ENCODE peak calls at places on chromosomes 12 and 14, in ten cellular contexts. One of them, this sample, is unnamed.

GRCh38 chr12:31728289-31728916 is 418 bp downstream of the AMN1 start:
- DNase-seq in ascending aorta: no peak
- DNase-seq in A549: peak
- DNase-seq in GM23248: peak
- DNase-seq in fibroblast of pulmonary artery: no peak
- DNase-seq in skeletal muscle cell: no peak
- DNase-seq in AG04450: no peak
- DNase-seq in mammary epithelial cell: no peak
- DNase-seq in fibroblast of mammary gland: peak
- DNase-seq in BE2C: no peak
- DNase-seq in this sample: no peak

GRCh38 chr12:127570793-127571360 is 696.1 kb upstream of the TMEM132C start:
- DNase-seq in GM23248: peak
- DNase-seq in skeletal muscle cell: no peak
- DNase-seq in ascending aorta: no peak
- DNase-seq in fibroblast of pulmonary artery: no peak
- DNase-seq in BE2C: no peak
- DNase-seq in AG04450: no peak
- DNase-seq in A549: no peak
- DNase-seq in fibroblast of mammary gland: peak
- DNase-seq in mammary epithelial cell: no peak
- DNase-seq in this sample: no peak

GRCh38 chr14:38089123-38089522 is 118.6 kb upstream of the SSTR1 start:
- DNase-seq in BE2C: no peak
- DNase-seq in A549: no peak
- DNase-seq in fibroblast of mammary gland: no peak
- DNase-seq in fibroblast of pulmonary artery: no peak
- DNase-seq in skeletal muscle cell: no peak
- DNase-seq in ascending aorta: no peak
- DNase-seq in mammary epithelial cell: no peak
- DNase-seq in AG04450: no peak
- DNase-seq in GM23248: peak
- DNase-seq in this sample: no peak

GRCh38 chr12:19121449-19122018 is 8.0 kb upstream of the PLEKHA5 start:
- DNase-seq in AG04450: no peak
- DNase-seq in skeletal muscle cell: no peak
- DNase-seq in BE2C: no peak
- DNase-seq in mammary epithelial cell: no peak
- DNase-seq in fibroblast of mammary gland: peak
- DNase-seq in fibroblast of pulmonary artery: no peak
- DNase-seq in A549: no peak
- DNase-seq in GM23248: no peak
- DNase-seq in ascending aorta: no peak
- DNase-seq in this sample: no peak

GRCh38 chr14:102726191-102726949 is 50.9 kb upstream of the TRAF3 start:
- DNase-seq in ascending aorta: no peak
- DNase-seq in BE2C: no peak
- DNase-seq in mammary epithelial cell: no peak
- DNase-seq in GM23248: no peak
- DNase-seq in AG04450: no peak
- DNase-seq in fibroblast of pulmonary artery: no peak
- DNase-seq in fibroblast of mammary gland: no peak
- DNase-seq in A549: no peak
- DNase-seq in skeletal muscle cell: no peak
- DNase-seq in this sample: no peak

GRCh38 chr14:67241416-67242362 is at the start of gene PALS1:
- DNase-seq in skeletal muscle cell: peak
- DNase-seq in AG04450: peak
- DNase-seq in ascending aorta: peak
- DNase-seq in BE2C: no peak
- DNase-seq in mammary epithelial cell: peak
- DNase-seq in fibroblast of pulmonary artery: peak
- DNase-seq in A549: peak
- DNase-seq in fibroblast of mammary gland: peak
- DNase-seq in GM23248: peak
- DNase-seq in this sample: peak

GRCh38 chr14:64196668-64197411 is 97.3 kb downstream of the ESR2 start:
- DNase-seq in mammary epithelial cell: no peak
- DNase-seq in AG04450: peak
- DNase-seq in ascending aorta: no peak
- DNase-seq in A549: no peak
- DNase-seq in skeletal muscle cell: no peak
- DNase-seq in GM23248: peak
- DNase-seq in fibroblast of pulmonary artery: peak
- DNase-seq in BE2C: peak
- DNase-seq in fibroblast of mammary gland: peak
- DNase-seq in this sample: peak

GRCh38 chr12:26808766-26809460 is 24.1 kb downstream of the ITPR2 start:
- DNase-seq in GM23248: no peak
- DNase-seq in fibroblast of pulmonary artery: no peak
- DNase-seq in BE2C: no peak
- DNase-seq in AG04450: no peak
- DNase-seq in fibroblast of mammary gland: no peak
- DNase-seq in ascending aorta: no peak
- DNase-seq in mammary epithelial cell: no peak
- DNase-seq in skeletal muscle cell: no peak
- DNase-seq in A549: no peak
- DNase-seq in this sample: no peak

GRCh38 chr12:52335598-52336262 is 14.5 kb upstream of the KRT83 start:
- DNase-seq in BE2C: peak
- DNase-seq in AG04450: no peak
- DNase-seq in GM23248: no peak
- DNase-seq in fibroblast of mammary gland: no peak
- DNase-seq in A549: no peak
- DNase-seq in skeletal muscle cell: no peak
- DNase-seq in mammary epithelial cell: no peak
- DNase-seq in ascending aorta: no peak
- DNase-seq in fibroblast of pulmonary artery: no peak
- DNase-seq in this sample: no peak

GRCh38 chr14:104878582-104878981 is 13.5 kb downstream of the CEP170B start:
- DNase-seq in fibroblast of pulmonary artery: no peak
- DNase-seq in fibroblast of mammary gland: no peak
- DNase-seq in BE2C: peak
- DNase-seq in GM23248: no peak
- DNase-seq in AG04450: no peak
- DNase-seq in A549: no peak
- DNase-seq in ascending aorta: no peak
- DNase-seq in skeletal muscle cell: no peak
- DNase-seq in mammary epithelial cell: no peak
- DNase-seq in this sample: no peak

GRCh38 chr12:91349451-91349850 is 166.8 kb upstream of the DCN start:
- DNase-seq in A549: no peak
- DNase-seq in fibroblast of mammary gland: peak
- DNase-seq in fibroblast of pulmonary artery: peak
- DNase-seq in skeletal muscle cell: no peak
- DNase-seq in BE2C: no peak
- DNase-seq in GM23248: peak
- DNase-seq in ascending aorta: no peak
- DNase-seq in mammary epithelial cell: no peak
- DNase-seq in AG04450: no peak
- DNase-seq in this sample: no peak

GRCh38 chr12:6891637-6892036 is 13.0 kb upstream of the LRRC23 start:
- DNase-seq in GM23248: no peak
- DNase-seq in fibroblast of mammary gland: no peak
- DNase-seq in mammary epithelial cell: no peak
- DNase-seq in AG04450: no peak
- DNase-seq in skeletal muscle cell: no peak
- DNase-seq in BE2C: no peak
- DNase-seq in A549: no peak
- DNase-seq in fibroblast of pulmonary artery: no peak
- DNase-seq in ascending aorta: no peak
- DNase-seq in this sample: no peak

GRCh38 chr14:49865431-49865859 is 12.9 kb upstream of the NEMF start:
- DNase-seq in A549: peak
- DNase-seq in AG04450: no peak
- DNase-seq in BE2C: peak
- DNase-seq in fibroblast of mammary gland: peak
- DNase-seq in GM23248: peak
- DNase-seq in ascending aorta: peak
- DNase-seq in fibroblast of pulmonary artery: peak
- DNase-seq in mammary epithelial cell: peak
- DNase-seq in skeletal muscle cell: no peak
- DNase-seq in this sample: peak

GRCh38 chr12:120599672-120600537 is 18.7 kb upstream of the POP5 start:
- DNase-seq in mammary epithelial cell: no peak
- DNase-seq in BE2C: no peak
- DNase-seq in fibroblast of mammary gland: no peak
- DNase-seq in GM23248: no peak
- DNase-seq in A549: no peak
- DNase-seq in fibroblast of pulmonary artery: no peak
- DNase-seq in AG04450: no peak
- DNase-seq in ascending aorta: no peak
- DNase-seq in skeletal muscle cell: no peak
- DNase-seq in this sample: no peak

GRCh38 chr12:121453022-121453360 is 53.1 kb downstream of the RNF34 start:
- DNase-seq in fibroblast of pulmonary artery: no peak
- DNase-seq in fibroblast of mammary gland: no peak
- DNase-seq in mammary epithelial cell: no peak
- DNase-seq in GM23248: no peak
- DNase-seq in BE2C: no peak
- DNase-seq in ascending aorta: no peak
- DNase-seq in A549: no peak
- DNase-seq in skeletal muscle cell: no peak
- DNase-seq in AG04450: no peak
- DNase-seq in this sample: no peak

GRCh38 chr14:35866595-35867279 is 40.6 kb downstream of the BRMS1L start:
- DNase-seq in A549: no peak
- DNase-seq in skeletal muscle cell: no peak
- DNase-seq in GM23248: no peak
- DNase-seq in AG04450: no peak
- DNase-seq in fibroblast of pulmonary artery: no peak
- DNase-seq in ascending aorta: no peak
- DNase-seq in mammary epithelial cell: no peak
- DNase-seq in BE2C: no peak
- DNase-seq in fibroblast of mammary gland: no peak
- DNase-seq in this sample: no peak

GRCh38 chr12:132600048-132601032 is 10.0 kb downstream of the LRCOL1 start:
- DNase-seq in GM23248: peak
- DNase-seq in mammary epithelial cell: peak
- DNase-seq in skeletal muscle cell: peak
- DNase-seq in fibroblast of pulmonary artery: peak
- DNase-seq in A549: peak
- DNase-seq in fibroblast of mammary gland: peak
- DNase-seq in ascending aorta: no peak
- DNase-seq in BE2C: peak
- DNase-seq in AG04450: no peak
- DNase-seq in this sample: peak

GRCh38 chr12:13200841-13201240 is 4.3 kb downstream of the EMP1 start:
- DNase-seq in fibroblast of mammary gland: no peak
- DNase-seq in mammary epithelial cell: no peak
- DNase-seq in ascending aorta: no peak
- DNase-seq in A549: no peak
- DNase-seq in BE2C: no peak
- DNase-seq in fibroblast of pulmonary artery: no peak
- DNase-seq in AG04450: no peak
- DNase-seq in GM23248: peak
- DNase-seq in skeletal muscle cell: no peak
- DNase-seq in this sample: no peak
- H3K4me3 ChIP-seq in fibroblast of mammary gland: peak
- H3K4me3 ChIP-seq in mammary epithelial cell: no peak
- H3K4me3 ChIP-seq in ascending aorta: peak
- H3K4me3 ChIP-seq in A549: no peak
- H3K4me3 ChIP-seq in BE2C: no peak
- H3K4me3 ChIP-seq in fibroblast of pulmonary artery: no peak
- H3K4me3 ChIP-seq in AG04450: no peak
- H3K4me3 ChIP-seq in GM23248: peak
- H3K4me3 ChIP-seq in skeletal muscle cell: peak
- H3K4me3 ChIP-seq in this sample: no peak

GRCh38 chr12:65277994-65278575 is 398 bp upstream of the MSRB3 start:
- DNase-seq in GM23248: no peak
- DNase-seq in AG04450: no peak
- DNase-seq in A549: no peak
- DNase-seq in BE2C: no peak
- DNase-seq in ascending aorta: no peak
- DNase-seq in mammary epithelial cell: no peak
- DNase-seq in fibroblast of pulmonary artery: no peak
- DNase-seq in fibroblast of mammary gland: no peak
- DNase-seq in skeletal muscle cell: no peak
- DNase-seq in this sample: peak
- H3K4me3 ChIP-seq in GM23248: peak
- H3K4me3 ChIP-seq in AG04450: peak
- H3K4me3 ChIP-seq in A549: peak
- H3K4me3 ChIP-seq in BE2C: peak
- H3K4me3 ChIP-seq in ascending aorta: peak
- H3K4me3 ChIP-seq in mammary epithelial cell: peak
- H3K4me3 ChIP-seq in fibroblast of pulmonary artery: peak
- H3K4me3 ChIP-seq in fibroblast of mammary gland: peak
- H3K4me3 ChIP-seq in skeletal muscle cell: peak
- H3K4me3 ChIP-seq in this sample: peak

DNA sequence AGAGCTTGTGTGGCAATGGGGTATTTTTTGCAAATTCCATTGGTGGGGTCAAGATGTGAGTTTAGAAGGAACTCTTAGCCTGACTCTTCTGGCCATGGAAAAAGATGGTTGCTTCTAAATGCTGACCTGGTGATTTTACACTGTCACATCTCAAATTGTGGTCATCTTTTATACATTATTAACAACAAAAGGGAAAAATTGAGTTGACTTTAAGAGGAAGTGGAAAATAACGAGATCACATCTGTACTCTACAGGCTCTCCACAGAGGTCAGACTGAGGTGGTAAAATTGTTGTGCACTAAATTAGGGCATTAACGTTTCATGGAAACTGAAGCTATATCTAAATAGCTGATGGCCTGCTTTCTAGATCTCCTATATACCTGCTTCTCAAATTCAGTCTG is 44.7 kb downstream of the PTPN11 start:
- DNase-seq in fibroblast of pulmonary artery: no peak
- DNase-seq in GM23248: no peak
- DNase-seq in BE2C: no peak
- DNase-seq in ascending aorta: no peak
- DNase-seq in AG04450: no peak
- DNase-seq in A549: no peak
- DNase-seq in fibroblast of mammary gland: no peak
- DNase-seq in mammary epithelial cell: no peak
- DNase-seq in skeletal muscle cell: no peak
- DNase-seq in this sample: no peak
- H3K4me3 ChIP-seq in fibroblast of pulmonary artery: no peak
- H3K4me3 ChIP-seq in GM23248: no peak
- H3K4me3 ChIP-seq in BE2C: no peak
- H3K4me3 ChIP-seq in ascending aorta: no peak
- H3K4me3 ChIP-seq in AG04450: no peak
- H3K4me3 ChIP-seq in A549: no peak
- H3K4me3 ChIP-seq in fibroblast of mammary gland: no peak
- H3K4me3 ChIP-seq in mammary epithelial cell: no peak
- H3K4me3 ChIP-seq in skeletal muscle cell: no peak
- H3K4me3 ChIP-seq in this sample: no peak

DNA sequence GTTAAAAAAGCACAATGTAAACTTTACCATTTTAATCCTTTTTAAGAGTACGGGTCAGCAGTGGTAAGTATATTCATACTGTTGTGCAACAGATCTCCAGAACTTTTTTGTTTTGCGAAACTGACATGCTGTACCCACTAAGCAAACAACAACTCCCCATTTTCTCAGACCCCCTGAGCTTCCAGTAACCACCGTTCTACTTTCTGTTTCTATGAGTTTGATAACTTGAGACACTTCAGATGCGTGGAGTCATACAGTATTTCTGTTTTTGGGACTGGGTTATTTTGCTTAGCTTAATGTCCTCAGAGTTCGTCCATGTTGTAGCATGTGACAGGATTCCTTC is 38.0 kb downstream of the CHST11 start:
- DNase-seq in BE2C: no peak
- DNase-seq in AG04450: no peak
- DNase-seq in A549: no peak
- DNase-seq in ascending aorta: no peak
- DNase-seq in fibroblast of pulmonary artery: peak
- DNase-seq in fibroblast of mammary gland: peak
- DNase-seq in GM23248: peak
- DNase-seq in mammary epithelial cell: no peak
- DNase-seq in skeletal muscle cell: peak
- DNase-seq in this sample: peak
- H3K4me3 ChIP-seq in BE2C: no peak
- H3K4me3 ChIP-seq in AG04450: no peak
- H3K4me3 ChIP-seq in A549: no peak
- H3K4me3 ChIP-seq in ascending aorta: peak
- H3K4me3 ChIP-seq in fibroblast of pulmonary artery: peak
- H3K4me3 ChIP-seq in fibroblast of mammary gland: no peak
- H3K4me3 ChIP-seq in GM23248: peak
- H3K4me3 ChIP-seq in mammary epithelial cell: no peak
- H3K4me3 ChIP-seq in skeletal muscle cell: no peak
- H3K4me3 ChIP-seq in this sample: no peak